ENCODE peak calls at places on chromosomes 16 and 17, in eight cellular contexts. One of them, this sample, is unnamed.

GRCh38 chr16:20285993-20286499 is 41.3 kb downstream of the GP2 start:
- DNase-seq in astrocyte of the spinal cord: no peak
- DNase-seq in IMR-90: no peak
- DNase-seq in fibroblast of the aortic adventitia: no peak
- DNase-seq in MCF 10A: no peak
- DNase-seq in MM.1S: no peak
- DNase-seq in nephron progenitor cell: no peak
- DNase-seq in osteocyte: no peak
- DNase-seq in this sample: no peak

GRCh38 chr16:73921295-73921694 is 375.3 kb upstream of the PSMD7 start:
- DNase-seq in astrocyte of the spinal cord: no peak
- DNase-seq in IMR-90: no peak
- DNase-seq in fibroblast of the aortic adventitia: no peak
- DNase-seq in MCF 10A: peak; percentile 41
- DNase-seq in MM.1S: no peak
- DNase-seq in nephron progenitor cell: no peak
- DNase-seq in osteocyte: no peak
- DNase-seq in this sample: no peak

GRCh38 chr17:8572767-8573166 is 57.8 kb downstream of the MYH10 start:
- DNase-seq in astrocyte of the spinal cord: no peak
- DNase-seq in IMR-90: no peak
- DNase-seq in fibroblast of the aortic adventitia: peak; percentile 35
- DNase-seq in MCF 10A: peak; percentile 8
- DNase-seq in MM.1S: no peak
- DNase-seq in nephron progenitor cell: no peak
- DNase-seq in osteocyte: no peak
- DNase-seq in this sample: no peak

GRCh38 chr16:78647491-78647890 is 548.0 kb downstream of the WWOX start:
- DNase-seq in astrocyte of the spinal cord: no peak
- DNase-seq in IMR-90: no peak
- DNase-seq in fibroblast of the aortic adventitia: no peak
- DNase-seq in MCF 10A: no peak
- DNase-seq in MM.1S: no peak
- DNase-seq in nephron progenitor cell: no peak
- DNase-seq in osteocyte: no peak
- DNase-seq in this sample: no peak

GRCh38 chr17:45147102-45147580 is 1.1 kb upstream of the HEXIM1 start:
- DNase-seq in astrocyte of the spinal cord: no peak
- DNase-seq in IMR-90: peak; percentile 62
- DNase-seq in fibroblast of the aortic adventitia: peak; percentile 75
- DNase-seq in MCF 10A: no peak
- DNase-seq in MM.1S: no peak
- DNase-seq in nephron progenitor cell: no peak
- DNase-seq in osteocyte: no peak
- DNase-seq in this sample: no peak

GRCh38 chr16:12186774-12187335 is 210.3 kb downstream of the SNX29 start:
- DNase-seq in astrocyte of the spinal cord: peak; percentile 55
- DNase-seq in IMR-90: peak; percentile 49
- DNase-seq in fibroblast of the aortic adventitia: peak; percentile 20
- DNase-seq in MCF 10A: peak; percentile 41
- DNase-seq in MM.1S: no peak
- DNase-seq in nephron progenitor cell: no peak
- DNase-seq in osteocyte: no peak
- DNase-seq in this sample: peak; percentile 20

GRCh38 chr17:49197346-49197998 is 12.9 kb downstream of the GNGT2 start:
- DNase-seq in astrocyte of the spinal cord: no peak
- DNase-seq in IMR-90: no peak
- DNase-seq in fibroblast of the aortic adventitia: peak; percentile 34
- DNase-seq in MCF 10A: no peak
- DNase-seq in MM.1S: no peak
- DNase-seq in nephron progenitor cell: no peak
- DNase-seq in osteocyte: no peak
- DNase-seq in this sample: no peak

GRCh38 chr17:58968662-58969061 is 138.0 kb downstream of the TRIM37 start:
- DNase-seq in astrocyte of the spinal cord: no peak
- DNase-seq in IMR-90: peak; percentile 12
- DNase-seq in fibroblast of the aortic adventitia: peak; percentile 19
- DNase-seq in MCF 10A: no peak
- DNase-seq in MM.1S: no peak
- DNase-seq in nephron progenitor cell: no peak
- DNase-seq in osteocyte: no peak
- DNase-seq in this sample: no peak

GRCh38 chr16:69201787-69202186 is 14.8 kb downstream of the SNTB2 start:
- DNase-seq in astrocyte of the spinal cord: no peak
- DNase-seq in IMR-90: peak; percentile 30
- DNase-seq in fibroblast of the aortic adventitia: no peak
- DNase-seq in MCF 10A: peak; percentile 42
- DNase-seq in MM.1S: no peak
- DNase-seq in nephron progenitor cell: no peak
- DNase-seq in osteocyte: no peak
- DNase-seq in this sample: no peak

GRCh38 chr16:10171225-10171624 is 11.0 kb downstream of the GRIN2A start:
- DNase-seq in astrocyte of the spinal cord: no peak
- DNase-seq in IMR-90: no peak
- DNase-seq in fibroblast of the aortic adventitia: peak; percentile 47
- DNase-seq in MCF 10A: no peak
- DNase-seq in MM.1S: no peak
- DNase-seq in nephron progenitor cell: no peak
- DNase-seq in osteocyte: no peak
- DNase-seq in this sample: no peak

GRCh38 chr17:3920940-3921852 is 4.9 kb upstream of the P2RX1 start:
- DNase-seq in astrocyte of the spinal cord: peak; percentile 20
- DNase-seq in IMR-90: no peak
- DNase-seq in fibroblast of the aortic adventitia: peak; percentile 80
- DNase-seq in MCF 10A: peak; percentile 21
- DNase-seq in MM.1S: no peak
- DNase-seq in nephron progenitor cell: peak; percentile 48
- DNase-seq in osteocyte: no peak
- DNase-seq in this sample: no peak

GRCh38 chr16:27532088-27532810 is 17.5 kb downstream of the GTF3C1 start:
- DNase-seq in astrocyte of the spinal cord: no peak
- DNase-seq in IMR-90: no peak
- DNase-seq in fibroblast of the aortic adventitia: no peak
- DNase-seq in MCF 10A: no peak
- DNase-seq in MM.1S: no peak
- DNase-seq in nephron progenitor cell: no peak
- DNase-seq in osteocyte: no peak
- DNase-seq in this sample: no peak

GRCh38 chr16:24851700-24852099 is 5.9 kb downstream of the SLC5A11 start:
- DNase-seq in astrocyte of the spinal cord: peak; percentile 9
- DNase-seq in IMR-90: peak; percentile 75
- DNase-seq in fibroblast of the aortic adventitia: peak; percentile 14
- DNase-seq in MCF 10A: no peak
- DNase-seq in MM.1S: no peak
- DNase-seq in nephron progenitor cell: no peak
- DNase-seq in osteocyte: no peak
- DNase-seq in this sample: no peak

GRCh38 chr16:3171181-3171854 is 16.7 kb upstream of the OR1F1 start:
- DNase-seq in astrocyte of the spinal cord: no peak
- DNase-seq in IMR-90: no peak
- DNase-seq in fibroblast of the aortic adventitia: no peak
- DNase-seq in MCF 10A: no peak
- DNase-seq in MM.1S: peak; percentile 72
- DNase-seq in nephron progenitor cell: no peak
- DNase-seq in osteocyte: no peak
- DNase-seq in this sample: no peak

GRCh38 chr17:40341808-40342574 is 22.5 kb downstream of the GJD3 start:
- DNase-seq in astrocyte of the spinal cord: peak; percentile 70
- DNase-seq in IMR-90: peak; percentile 50
- DNase-seq in fibroblast of the aortic adventitia: peak; percentile 57
- DNase-seq in MCF 10A: no peak
- DNase-seq in MM.1S: no peak
- DNase-seq in nephron progenitor cell: peak; percentile 91
- DNase-seq in osteocyte: no peak
- DNase-seq in this sample: no peak

GRCh38 chr16:23771642-23772041 is 16.8 kb downstream of the CHP2 start:
- DNase-seq in astrocyte of the spinal cord: no peak
- DNase-seq in IMR-90: no peak
- DNase-seq in fibroblast of the aortic adventitia: no peak
- DNase-seq in MCF 10A: peak; percentile 10
- DNase-seq in MM.1S: no peak
- DNase-seq in nephron progenitor cell: no peak
- DNase-seq in osteocyte: peak; percentile 27
- DNase-seq in this sample: no peak

GRCh38 chr16:57446530-57447141 is 549 bp downstream of the CIAPIN1 start:
- DNase-seq in astrocyte of the spinal cord: peak; percentile 23
- DNase-seq in IMR-90: peak; percentile 4
- DNase-seq in fibroblast of the aortic adventitia: peak; percentile 35
- DNase-seq in MCF 10A: peak; percentile 38
- DNase-seq in MM.1S: peak; percentile 28
- DNase-seq in nephron progenitor cell: no peak
- DNase-seq in osteocyte: no peak
- DNase-seq in this sample: no peak

GRCh38 chr17:70473049-70473448 is 303.7 kb downstream of the KCNJ2 start:
- DNase-seq in astrocyte of the spinal cord: no peak
- DNase-seq in IMR-90: no peak
- DNase-seq in fibroblast of the aortic adventitia: no peak
- DNase-seq in MCF 10A: no peak
- DNase-seq in MM.1S: no peak
- DNase-seq in nephron progenitor cell: no peak
- DNase-seq in osteocyte: no peak
- DNase-seq in this sample: no peak

GRCh38 chr17:57935833-57936807 is 19.1 kb downstream of the CUEDC1 start:
- DNase-seq in astrocyte of the spinal cord: peak; percentile 60
- DNase-seq in IMR-90: peak; percentile 55
- DNase-seq in fibroblast of the aortic adventitia: peak; percentile 60
- DNase-seq in MCF 10A: no peak
- DNase-seq in MM.1S: no peak
- DNase-seq in nephron progenitor cell: peak; percentile 43
- DNase-seq in osteocyte: no peak
- DNase-seq in this sample: no peak

GRCh38 chr16:28873543-28874201 is 4.6 kb upstream of the ATP2A1 start:
- DNase-seq in astrocyte of the spinal cord: no peak
- DNase-seq in IMR-90: no peak
- DNase-seq in fibroblast of the aortic adventitia: no peak
- DNase-seq in MCF 10A: peak; percentile 30
- DNase-seq in MM.1S: peak; percentile 21
- DNase-seq in nephron progenitor cell: peak; percentile 40
- DNase-seq in osteocyte: no peak
- DNase-seq in this sample: no peak

GRCh38 chr17:2122641-2123302 is 67.9 kb downstream of the HIC1 start:
- DNase-seq in astrocyte of the spinal cord: peak; percentile 86
- DNase-seq in IMR-90: peak; percentile 87
- DNase-seq in fibroblast of the aortic adventitia: peak; percentile 92
- DNase-seq in MCF 10A: peak; percentile 88
- DNase-seq in MM.1S: no peak
- DNase-seq in nephron progenitor cell: no peak
- DNase-seq in osteocyte: no peak
- DNase-seq in this sample: no peak
- TF ChIP-seq CTCF in astrocyte of the spinal cord: peak; percentile 3
- TF ChIP-seq CTCF in IMR-90: peak; percentile 47
- TF ChIP-seq CTCF in fibroblast of the aortic adventitia: peak; percentile 22
- TF ChIP-seq CTCF in MCF 10A: no peak
- TF ChIP-seq CTCF in MM.1S: no peak
- TF ChIP-seq CTCF in nephron progenitor cell: no peak
- TF ChIP-seq CTCF in osteocyte: no peak
- TF ChIP-seq CTCF in this sample: no peak

DNA sequence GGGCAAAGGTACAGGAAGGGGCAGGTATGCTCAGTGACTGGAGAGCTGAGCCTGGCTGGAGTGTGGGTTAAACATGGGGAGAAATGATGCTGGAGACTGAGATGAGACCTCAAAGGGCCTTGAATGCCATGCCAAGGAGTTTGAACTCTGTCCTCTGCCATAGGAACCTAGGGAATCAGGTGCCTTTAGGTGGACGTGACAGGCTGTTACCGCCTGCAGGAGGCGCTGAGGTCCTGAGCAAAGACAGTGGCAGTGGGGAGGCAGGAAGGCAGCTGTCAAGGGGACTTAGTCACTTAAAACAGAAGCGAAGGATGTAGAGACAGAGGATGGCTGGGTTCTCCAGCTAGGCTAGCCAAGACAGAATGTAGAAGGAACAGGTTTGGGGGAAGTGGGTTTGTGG is 9.1 kb downstream of the PSMB3 start:
- DNase-seq in astrocyte of the spinal cord: peak; percentile 23
- DNase-seq in IMR-90: peak; percentile 32
- DNase-seq in fibroblast of the aortic adventitia: no peak
- DNase-seq in MCF 10A: peak; percentile 32
- DNase-seq in MM.1S: no peak
- DNase-seq in nephron progenitor cell: peak; percentile 37
- DNase-seq in osteocyte: no peak
- DNase-seq in this sample: no peak
- TF ChIP-seq CTCF in astrocyte of the spinal cord: peak; percentile 52
- TF ChIP-seq CTCF in IMR-90: peak; percentile 40
- TF ChIP-seq CTCF in fibroblast of the aortic adventitia: peak; percentile 21
- TF ChIP-seq CTCF in MCF 10A: no peak
- TF ChIP-seq CTCF in MM.1S: peak; percentile 35
- TF ChIP-seq CTCF in nephron progenitor cell: peak; percentile 27
- TF ChIP-seq CTCF in osteocyte: peak; percentile 44
- TF ChIP-seq CTCF in this sample: peak; percentile 59

DNA sequence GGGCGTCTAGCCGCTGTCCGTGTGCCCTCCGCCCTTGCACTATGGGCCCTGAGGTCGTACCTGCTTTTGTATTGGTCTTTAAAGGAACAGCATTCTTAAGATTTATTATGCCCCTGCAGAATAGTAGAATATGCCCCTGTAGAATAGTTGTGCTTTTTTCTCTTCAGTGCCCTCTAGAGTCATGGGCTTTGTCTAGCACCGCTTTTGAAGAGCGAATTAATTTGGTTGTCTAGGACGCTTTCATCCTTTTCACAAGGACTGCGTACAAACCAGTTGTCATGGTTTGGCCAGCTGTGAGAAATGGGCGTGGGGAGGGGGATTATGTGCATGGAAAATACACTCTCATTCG is 615 bp downstream of the CEP95 start:
- DNase-seq in astrocyte of the spinal cord: peak; percentile 77
- DNase-seq in IMR-90: peak; percentile 68
- DNase-seq in fibroblast of the aortic adventitia: peak; percentile 76
- DNase-seq in MCF 10A: peak; percentile 72
- DNase-seq in MM.1S: peak; percentile 82
- DNase-seq in nephron progenitor cell: peak; percentile 30
- DNase-seq in osteocyte: no peak
- DNase-seq in this sample: no peak
- TF ChIP-seq CTCF in astrocyte of the spinal cord: peak; percentile 51
- TF ChIP-seq CTCF in IMR-90: peak; percentile 50
- TF ChIP-seq CTCF in fibroblast of the aortic adventitia: peak; percentile 62
- TF ChIP-seq CTCF in MCF 10A: peak; percentile 25
- TF ChIP-seq CTCF in MM.1S: peak; percentile 65
- TF ChIP-seq CTCF in nephron progenitor cell: peak; percentile 19
- TF ChIP-seq CTCF in osteocyte: peak; percentile 54
- TF ChIP-seq CTCF in this sample: peak; percentile 49

DNA sequence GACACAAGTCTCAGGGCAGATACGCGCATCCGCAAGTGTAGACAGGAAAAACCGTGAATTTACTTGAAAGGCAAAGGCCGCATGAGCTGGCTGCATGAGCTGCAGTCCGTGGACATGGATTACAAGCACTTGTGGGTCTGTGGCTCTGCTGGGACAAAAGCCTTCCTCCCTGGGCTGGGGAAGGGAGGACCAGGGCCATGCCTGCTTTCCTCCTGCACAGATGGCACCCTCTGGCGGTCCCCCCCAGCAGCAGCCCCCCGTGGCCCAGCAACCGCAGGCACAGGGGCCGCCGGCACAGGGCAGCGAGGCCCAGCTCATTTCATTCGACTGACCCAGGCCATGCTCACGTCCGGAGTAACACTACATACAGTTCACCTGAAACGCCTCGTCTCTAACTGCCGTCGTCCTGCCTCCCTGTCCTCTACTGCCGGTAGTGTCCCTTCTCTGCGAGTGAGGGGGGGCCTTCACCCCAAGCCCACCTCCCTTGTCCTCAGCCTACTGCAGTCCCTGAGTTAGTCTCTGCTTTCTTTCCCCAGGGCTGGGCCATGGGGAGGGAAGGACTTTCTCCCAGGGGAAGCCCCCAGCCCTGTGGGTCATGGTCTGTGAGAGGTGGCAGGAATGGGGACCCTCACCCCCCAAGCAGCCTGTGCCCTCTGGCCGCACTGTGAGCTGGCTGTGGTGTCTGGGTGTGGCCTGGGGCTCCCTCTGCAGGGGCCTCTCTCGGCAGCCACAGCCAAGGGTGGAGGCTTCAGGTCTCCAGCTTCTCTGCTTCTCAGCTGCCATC is 1.7 kb upstream of the MRPL12 start:
- DNase-seq in astrocyte of the spinal cord: no peak
- DNase-seq in IMR-90: no peak
- DNase-seq in fibroblast of the aortic adventitia: no peak
- DNase-seq in MCF 10A: no peak
- DNase-seq in MM.1S: peak; percentile 39
- DNase-seq in nephron progenitor cell: no peak
- DNase-seq in osteocyte: no peak
- DNase-seq in this sample: no peak
- TF ChIP-seq CTCF in astrocyte of the spinal cord: no peak
- TF ChIP-seq CTCF in IMR-90: peak; percentile 13
- TF ChIP-seq CTCF in fibroblast of the aortic adventitia: no peak
- TF ChIP-seq CTCF in MCF 10A: no peak
- TF ChIP-seq CTCF in MM.1S: peak; percentile 34
- TF ChIP-seq CTCF in nephron progenitor cell: no peak
- TF ChIP-seq CTCF in osteocyte: no peak
- TF ChIP-seq CTCF in this sample: peak; percentile 23